ENCODE peak calls at places on chromosomes 4 and X, in nine cellular contexts. One of them, this sample, is unnamed.
A peak's percentile ranks its signal among the peaks of the same experiment; 100 is the strongest.

GRCh38 chr4:140088317-140088967 is 65.5 kb downstream of the MAML3 start:
- DNase-seq in MCF 10A: no peak
- DNase-seq in foreskin keratinocyte: no peak
- DNase-seq in RPMI8226: no peak
- DNase-seq in NCI-H1092: no peak
- DNase-seq in aorta: no peak
- DNase-seq in GM20000: no peak
- DNase-seq in cerebellum: no peak
- DNase-seq in islet precursor cell: no peak
- DNase-seq in this sample: no peak

GRCh38 chrX:130108647-130109428 is 1.5 kb downstream of the ELF4 start:
- DNase-seq in GM20000: peak; percentile 75
- DNase-seq in aorta: no peak
- DNase-seq in RPMI8226: peak; percentile 56
- DNase-seq in cerebellum: no peak
- DNase-seq in islet precursor cell: no peak
- DNase-seq in foreskin keratinocyte: no peak
- DNase-seq in MCF 10A: peak; percentile 39
- DNase-seq in NCI-H1092: no peak
- DNase-seq in this sample: no peak

GRCh38 chr4:962231-963208 is 10.8 kb downstream of the DGKQ start:
- DNase-seq in aorta: peak; percentile 49
- DNase-seq in foreskin keratinocyte: no peak
- DNase-seq in MCF 10A: no peak
- DNase-seq in GM20000: no peak
- DNase-seq in islet precursor cell: no peak
- DNase-seq in cerebellum: peak; percentile 45
- DNase-seq in RPMI8226: peak; percentile 56
- DNase-seq in NCI-H1092: peak; percentile 28
- DNase-seq in this sample: no peak

GRCh38 chrX:125175991-125176390 is 143.7 kb upstream of the TEX13C start:
- DNase-seq in RPMI8226: no peak
- DNase-seq in foreskin keratinocyte: no peak
- DNase-seq in islet precursor cell: no peak
- DNase-seq in cerebellum: no peak
- DNase-seq in NCI-H1092: no peak
- DNase-seq in GM20000: no peak
- DNase-seq in aorta: no peak
- DNase-seq in MCF 10A: no peak
- DNase-seq in this sample: no peak

GRCh38 chr4:21801661-21802355 is 146.8 kb downstream of the KCNIP4 start:
- DNase-seq in RPMI8226: no peak
- DNase-seq in MCF 10A: no peak
- DNase-seq in GM20000: no peak
- DNase-seq in foreskin keratinocyte: no peak
- DNase-seq in aorta: no peak
- DNase-seq in NCI-H1092: no peak
- DNase-seq in islet precursor cell: no peak
- DNase-seq in cerebellum: no peak
- DNase-seq in this sample: no peak

GRCh38 chr4:132593717-132594400 is 555.2 kb upstream of the PCDH10 start:
- DNase-seq in islet precursor cell: no peak
- DNase-seq in MCF 10A: peak; percentile 24
- DNase-seq in GM20000: no peak
- DNase-seq in aorta: no peak
- DNase-seq in cerebellum: no peak
- DNase-seq in NCI-H1092: no peak
- DNase-seq in foreskin keratinocyte: peak; percentile 44
- DNase-seq in RPMI8226: no peak
- DNase-seq in this sample: no peak

GRCh38 chr4:150525321-150525868 is 56.6 kb upstream of the MAB21L2 start:
- DNase-seq in GM20000: no peak
- DNase-seq in cerebellum: no peak
- DNase-seq in NCI-H1092: no peak
- DNase-seq in aorta: no peak
- DNase-seq in MCF 10A: no peak
- DNase-seq in foreskin keratinocyte: no peak
- DNase-seq in RPMI8226: no peak
- DNase-seq in islet precursor cell: no peak
- DNase-seq in this sample: no peak

GRCh38 chrX:46572295-46572936 is 1.1 kb upstream of the CHST7 start:
- DNase-seq in aorta: no peak
- DNase-seq in NCI-H1092: no peak
- DNase-seq in foreskin keratinocyte: no peak
- DNase-seq in GM20000: peak; percentile 45
- DNase-seq in MCF 10A: no peak
- DNase-seq in RPMI8226: peak; percentile 66
- DNase-seq in islet precursor cell: no peak
- DNase-seq in cerebellum: no peak
- DNase-seq in this sample: no peak

This sample was measured in nephron progenitor cell.